ENCODE peak calls at places on chromosomes 1 and 21, in four cellular contexts. One of them, this sample, is unnamed. For H3K27me3, the result is how much of the 10 kb centered on the place peaks cover.

GRCh38 chr21:34022557-34023335 is 50.6 kb upstream of the MRPS6 start:
- DNase-seq in left lung: no peak
- DNase-seq in H9: no peak
- DNase-seq in mesendoderm: peak
- DNase-seq in this sample: peak

GRCh38 chr21:30320215-30320614 is at the start of gene KRTAP26-1:
- DNase-seq in left lung: no peak
- DNase-seq in H9: no peak
- DNase-seq in mesendoderm: no peak
- DNase-seq in this sample: no peak

GRCh38 chr1:71828431-71829012 is 453.8 kb downstream of the NEGR1 start:
- DNase-seq in left lung: no peak
- DNase-seq in H9: no peak
- DNase-seq in mesendoderm: no peak
- DNase-seq in this sample: no peak

GRCh38 chr1:19257178-19257914 is 5.7 kb downstream of the MRTO4 start:
- DNase-seq in left lung: peak
- DNase-seq in H9: no peak
- DNase-seq in mesendoderm: no peak
- DNase-seq in this sample: no peak

GRCh38 chr1:1348420-1349255 is 580 bp downstream of the DVL1 start:
- DNase-seq in left lung: no peak
- DNase-seq in H9: no peak
- DNase-seq in mesendoderm: no peak
- DNase-seq in this sample: no peak

GRCh38 chr1:27689423-27690173 is 17.6 kb upstream of the IFI6 start:
- DNase-seq in left lung: no peak
- DNase-seq in H9: no peak
- DNase-seq in mesendoderm: no peak
- DNase-seq in this sample: no peak

GRCh38 chr21:27315373-27315772 is 348.5 kb upstream of the ADAMTS5 start:
- DNase-seq in left lung: no peak
- DNase-seq in H9: no peak
- DNase-seq in mesendoderm: peak
- DNase-seq in this sample: no peak

GRCh38 chr1:247360116-247360898 is 28.6 kb upstream of the ZNF496 start:
- DNase-seq in left lung: no peak
- DNase-seq in H9: no peak
- DNase-seq in mesendoderm: no peak
- DNase-seq in this sample: no peak

GRCh38 chr1:206728588-206728987 is 42.0 kb upstream of the IL19 start:
- DNase-seq in left lung: no peak
- DNase-seq in H9: no peak
- DNase-seq in mesendoderm: no peak
- DNase-seq in this sample: no peak

GRCh38 chr1:231584117-231584516 is 42.5 kb upstream of the DISC1 start:
- DNase-seq in left lung: no peak
- DNase-seq in H9: no peak
- DNase-seq in mesendoderm: no peak
- DNase-seq in this sample: no peak

GRCh38 chr1:52659851-52660596 is 27.1 kb downstream of the SHISAL2A start:
- DNase-seq in left lung: no peak
- DNase-seq in H9: peak
- DNase-seq in mesendoderm: peak
- DNase-seq in this sample: no peak

GRCh38 chr21:41562101-41563000 is 54.4 kb upstream of the TMPRSS2 start:
- DNase-seq in left lung: peak
- DNase-seq in H9: no peak
- DNase-seq in mesendoderm: no peak
- DNase-seq in this sample: no peak

GRCh38 chr1:109873278-109874175 is 37.1 kb upstream of the CSF1 start:
- DNase-seq in left lung: no peak
- DNase-seq in H9: no peak
- DNase-seq in mesendoderm: peak
- DNase-seq in this sample: no peak

GRCh38 chr1:53328490-53329182 is 766 bp upstream of the LRP8 start:
- DNase-seq in left lung: peak
- DNase-seq in H9: peak
- DNase-seq in mesendoderm: peak
- DNase-seq in this sample: peak

GRCh38 chr21:14675774-14676530 is 129.8 kb upstream of the SAMSN1 start:
- DNase-seq in left lung: no peak
- DNase-seq in H9: no peak
- DNase-seq in mesendoderm: no peak
- DNase-seq in this sample: no peak

GRCh38 chr1:193457676-193458075 is 271.3 kb upstream of the B3GALT2 start:
- DNase-seq in left lung: no peak
- DNase-seq in H9: no peak
- DNase-seq in mesendoderm: no peak
- DNase-seq in this sample: no peak

GRCh38 chr1:119739150-119739549 is 27.4 kb downstream of the PHGDH start:
- DNase-seq in left lung: no peak
- DNase-seq in H9: no peak
- DNase-seq in mesendoderm: no peak
- DNase-seq in this sample: no peak

GRCh38 chr1:227357229-227358078 is 39.2 kb upstream of the CDC42BPA start:
- DNase-seq in left lung: peak
- DNase-seq in H9: peak
- DNase-seq in mesendoderm: peak
- DNase-seq in this sample: peak

GRCh38 chr1:154607084-154607747 is 770 bp downstream of the ADAR start:
- DNase-seq in left lung: no peak
- DNase-seq in H9: no peak
- DNase-seq in mesendoderm: peak
- DNase-seq in this sample: no peak

GRCh38 chr1:6294080-6294867 is 33.4 kb upstream of the GPR153 start:
- DNase-seq in left lung: no peak
- DNase-seq in H9: no peak
- DNase-seq in mesendoderm: no peak
- DNase-seq in this sample: no peak

GRCh38 chr1:218642033-218642954 is 297.2 kb downstream of the TGFB2 start:
- DNase-seq in left lung: no peak
- DNase-seq in H9: no peak
- DNase-seq in mesendoderm: no peak
- DNase-seq in this sample: no peak

GRCh38 chr21:45539046-45539795 is 3.0 kb downstream of the SLC19A1 start:
- DNase-seq in left lung: peak
- DNase-seq in H9: peak
- DNase-seq in mesendoderm: no peak
- DNase-seq in this sample: peak

GRCh38 chr1:78275456-78275855 is 215.3 kb upstream of the PTGFR start:
- DNase-seq in left lung: no peak
- DNase-seq in H9: no peak
- DNase-seq in mesendoderm: peak
- DNase-seq in this sample: no peak

GRCh38 chr1:202998836-202999750 is 8.1 kb upstream of the TMEM183A start:
- DNase-seq in left lung: no peak
- DNase-seq in H9: peak
- DNase-seq in mesendoderm: peak
- DNase-seq in this sample: no peak

GRCh38 chr1:118084400-118084799 is 100.6 kb downstream of the SPAG17 start:
- DNase-seq in left lung: no peak
- DNase-seq in H9: no peak
- DNase-seq in mesendoderm: peak
- DNase-seq in this sample: no peak

GRCh38 chr21:42258885-42259407 is 40.0 kb downstream of the ABCG1 start:
- DNase-seq in left lung: no peak
- DNase-seq in H9: no peak
- DNase-seq in mesendoderm: no peak
- DNase-seq in this sample: no peak

GRCh38 chr1:212359794-212360479 is 54.7 kb downstream of the PACC1 start:
- DNase-seq in left lung: no peak
- DNase-seq in H9: no peak
- DNase-seq in mesendoderm: no peak
- DNase-seq in this sample: no peak

GRCh38 chr1:165610866-165611265 is 20.2 kb upstream of the MGST3 start:
- DNase-seq in left lung: no peak
- DNase-seq in H9: no peak
- DNase-seq in mesendoderm: no peak
- DNase-seq in this sample: no peak

GRCh38 chr21:42317341-42317741 is 2.1 kb upstream of the TFF3 start:
- DNase-seq in left lung: no peak
- DNase-seq in H9: no peak
- DNase-seq in mesendoderm: no peak
- DNase-seq in this sample: no peak

GRCh38 chr1:202164271-202165037 is 4.1 kb upstream of the PTPN7 start:
- DNase-seq in left lung: no peak
- DNase-seq in H9: no peak
- DNase-seq in mesendoderm: no peak
- DNase-seq in this sample: no peak

GRCh38 chr1:216044538-216044937 is 378.7 kb downstream of the USH2A start:
- DNase-seq in left lung: no peak
- DNase-seq in H9: no peak
- DNase-seq in mesendoderm: no peak
- DNase-seq in this sample: no peak

GRCh38 chr21:46375560-46376230 is 51.7 kb downstream of the PCNT start:
- DNase-seq in left lung: no peak
- DNase-seq in H9: no peak
- DNase-seq in mesendoderm: no peak
- DNase-seq in this sample: peak

GRCh38 chr1:22257286-22258275 is 114.7 kb upstream of the WNT4 start:
- DNase-seq in left lung: no peak
- DNase-seq in H9: no peak
- DNase-seq in mesendoderm: no peak
- DNase-seq in this sample: no peak

GRCh38 chr1:226820935-226821718 is 49.3 kb upstream of the PSEN2 start:
- DNase-seq in left lung: peak
- DNase-seq in H9: no peak
- DNase-seq in mesendoderm: peak
- DNase-seq in this sample: peak

GRCh38 chr1:17239420-17239819 is 9.5 kb upstream of the PADI3 start:
- DNase-seq in left lung: no peak
- DNase-seq in H9: peak
- DNase-seq in mesendoderm: peak
- DNase-seq in this sample: no peak

GRCh38 chr1:30125449-30126170 is 597.8 kb downstream of the MATN1 start:
- DNase-seq in left lung: no peak
- DNase-seq in H9: no peak
- DNase-seq in mesendoderm: no peak
- DNase-seq in this sample: no peak

GRCh38 chr1:1144122-1144842 is 28.4 kb upstream of the C1orf159 start:
- DNase-seq in left lung: no peak
- DNase-seq in H9: peak
- DNase-seq in mesendoderm: no peak
- DNase-seq in this sample: no peak

GRCh38 chr1:201025571-201026002 is 2.1 kb upstream of the KIF21B start:
- DNase-seq in left lung: no peak
- DNase-seq in H9: peak
- DNase-seq in mesendoderm: peak
- DNase-seq in this sample: no peak
- H3K27me3 ChIP-seq in left lung: under half
- H3K27me3 ChIP-seq in H9: under half
- H3K27me3 ChIP-seq in mesendoderm: under half
- H3K27me3 ChIP-seq in this sample: under half

DNA sequence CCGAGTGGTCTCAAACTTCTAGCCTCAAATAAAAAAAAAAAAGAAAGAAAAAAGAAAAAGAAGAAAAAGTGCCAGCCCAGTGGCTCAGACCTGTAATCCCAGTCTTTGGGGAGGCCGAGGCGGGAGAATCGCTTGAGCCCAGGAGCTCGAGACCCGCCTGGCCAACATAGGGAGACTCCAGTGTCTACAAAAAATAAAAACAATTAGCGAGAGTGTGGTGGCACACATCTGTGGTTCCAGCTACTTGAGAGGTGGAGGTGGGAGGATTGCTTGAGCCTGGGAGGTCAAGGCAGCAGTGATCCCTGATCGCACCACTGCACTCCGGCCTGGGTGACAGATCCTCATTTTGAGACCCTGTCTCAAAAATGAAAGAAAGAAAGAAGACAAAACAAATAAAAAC is 1.4 kb upstream of the PTGFRN start:
- DNase-seq in left lung: no peak
- DNase-seq in H9: no peak
- DNase-seq in mesendoderm: no peak
- DNase-seq in this sample: peak
- H3K27me3 ChIP-seq in left lung: under half
- H3K27me3 ChIP-seq in H9: under half
- H3K27me3 ChIP-seq in mesendoderm: under half
- H3K27me3 ChIP-seq in this sample: under half

GRCh38 chr21:44448651-44449131 is 6.6 kb upstream of the LRRC3 start:
- DNase-seq in left lung: peak
- DNase-seq in H9: peak
- DNase-seq in mesendoderm: no peak
- DNase-seq in this sample: peak

GRCh38 chr21:44449473-44450363 is 5.6 kb upstream of the LRRC3 start:
- DNase-seq in left lung: peak
- DNase-seq in H9: peak
- DNase-seq in mesendoderm: no peak
- DNase-seq in this sample: peak

GRCh38 chr21:44453120-44453519 is 2.2 kb upstream of the LRRC3 start:
- DNase-seq in left lung: no peak
- DNase-seq in H9: no peak
- DNase-seq in mesendoderm: no peak
- DNase-seq in this sample: no peak

GRCh38 chr21:44450999-44451398 is 4.3 kb upstream of the LRRC3 start:
- DNase-seq in left lung: peak
- DNase-seq in H9: peak
- DNase-seq in mesendoderm: no peak
- DNase-seq in this sample: no peak

DNA sequence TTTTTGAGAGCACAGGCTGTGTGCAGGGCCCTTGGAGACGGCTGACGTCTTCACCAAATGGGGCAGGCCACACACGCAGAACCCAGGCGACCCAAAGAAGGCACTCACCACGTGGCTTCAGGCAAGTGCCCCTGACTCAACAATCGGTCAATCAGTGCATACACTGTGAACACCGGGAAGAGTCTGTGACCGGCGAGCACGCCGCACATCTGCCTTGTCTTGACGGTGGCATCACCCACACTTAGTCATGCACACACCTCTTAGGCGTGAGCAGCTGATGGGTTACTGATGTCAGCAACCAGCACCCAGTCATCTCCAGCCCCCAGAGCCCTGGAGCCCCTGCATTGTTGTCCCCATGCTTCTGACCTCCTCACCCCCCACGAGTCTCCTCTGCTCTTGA is 4.9 kb upstream of the LRRC3 start:
- DNase-seq in left lung: no peak
- DNase-seq in H9: peak
- DNase-seq in mesendoderm: no peak
- DNase-seq in this sample: no peak
- H3K27me3 ChIP-seq in left lung: half or more
- H3K27me3 ChIP-seq in H9: under half
- H3K27me3 ChIP-seq in mesendoderm: under half
- H3K27me3 ChIP-seq in this sample: under half

GRCh38 chr1:107953551-107953950 is 11.4 kb downstream of the VAV3 start:
- DNase-seq in left lung: no peak
- DNase-seq in H9: no peak
- DNase-seq in mesendoderm: no peak
- DNase-seq in this sample: no peak

GRCh38 chr1:107950434-107950833 is 14.5 kb downstream of the VAV3 start:
- DNase-seq in left lung: no peak
- DNase-seq in H9: no peak
- DNase-seq in mesendoderm: no peak
- DNase-seq in this sample: no peak

GRCh38 chr1:107952989-107953388 is 12.0 kb downstream of the VAV3 start:
- DNase-seq in left lung: no peak
- DNase-seq in H9: no peak
- DNase-seq in mesendoderm: peak
- DNase-seq in this sample: no peak

GRCh38 chr1:107954719-107955415 is 10.1 kb downstream of the VAV3 start:
- DNase-seq in left lung: no peak
- DNase-seq in H9: no peak
- DNase-seq in mesendoderm: no peak
- DNase-seq in this sample: no peak

GRCh38 chr1:107954121-107954520 is 10.9 kb downstream of the VAV3 start:
- DNase-seq in left lung: no peak
- DNase-seq in H9: no peak
- DNase-seq in mesendoderm: no peak
- DNase-seq in this sample: no peak
- H3K27me3 ChIP-seq in left lung: under half
- H3K27me3 ChIP-seq in H9: under half
- H3K27me3 ChIP-seq in mesendoderm: under half
- H3K27me3 ChIP-seq in this sample: under half